ENCODE peak calls at places on chromosomes 2 and 18, in five cellular contexts. J is glutamatergic neuron, C is neural progenitor cell, K is hepatocyte, I is GM12864. P is an unnamed sample.

GRCh38 chr2:203061346-203061745 is 46.7 kb downstream of the NBEAL1 start:
- DNase-seq in I (no peak), C (peak; percentile 43), K (peak; percentile 51), J (no peak), P (peak; percentile 81)

GRCh38 chr2:201261471-201261870 is 1.1 kb downstream of the CASP8 start:
- DNase-seq in C (no peak), K (no peak), J (no peak), I (no peak), P (no peak)

GRCh38 chr18:60198063-60198462 is 174.5 kb downstream of the MC4R start:
- DNase-seq in J (peak; percentile 23), I (no peak), C (no peak), K (no peak), P (no peak)

GRCh38 chr2:10447300-10448207 is 573 bp downstream of the ODC1 start:
- DNase-seq in C (peak; percentile 38), J (peak; percentile 43), I (peak; percentile 40), K (peak; percentile 61), P (no peak)

GRCh38 chr18:23380001-23380550 is 73.0 kb upstream of the RIOK3 start:
- DNase-seq in I (no peak), K (no peak), C (no peak), J (no peak), P (no peak)

GRCh38 chr18:73136134-73136533 is 268.3 kb upstream of the NETO1 start:
- DNase-seq in K (peak; percentile 8), C (peak; percentile 8), I (no peak), J (no peak), P (no peak)

GRCh38 chr2:145690183-145690582 is 1170.3 kb upstream of the ZEB2 start:
- DNase-seq in I (no peak), C (no peak), K (no peak), J (no peak), P (no peak)

GRCh38 chr2:113242318-113242717 is 36.4 kb downstream of the PAX8 start:
- DNase-seq in K (no peak), C (no peak), J (no peak), I (no peak), P (no peak)

GRCh38 chr2:200747668-200748618 is 63.8 kb upstream of the BZW1 start:
- DNase-seq in I (no peak), J (no peak), K (peak; percentile 59), C (no peak), P (peak; percentile 92)

GRCh38 chr2:202750778-202751427 is 116.1 kb downstream of the FAM117B start:
- DNase-seq in C (no peak), K (no peak), I (no peak), J (no peak), P (no peak)

GRCh38 chr2:207133862-207134519 is 31.8 kb downstream of the KLF7 start:
- DNase-seq in J (no peak), K (peak; percentile 47), I (no peak), C (peak; percentile 16), P (peak; percentile 54)

GRCh38 chr18:49273201-49273880 is 187.1 kb downstream of the DYM start:
- DNase-seq in K (no peak), C (no peak), J (no peak), I (no peak), P (no peak)

GRCh38 chr2:196568506-196568905 is 71.0 kb upstream of the CCDC150 start:
- DNase-seq in K (no peak), C (no peak), J (no peak), I (no peak), P (no peak)

GRCh38 chr18:8703781-8704301 is 1.5 kb upstream of the MTCL1 start:
- DNase-seq in J (no peak), I (no peak), K (no peak), C (no peak), P (no peak)

GRCh38 chr2:190802133-190802532 is 78.5 kb upstream of the GLS start:
- DNase-seq in J (peak; percentile 90), K (no peak), C (peak; percentile 57), I (no peak), P (no peak)

GRCh38 chr2:144947709-144948037 is 427.8 kb upstream of the ZEB2 start:
- DNase-seq in J (no peak), I (no peak), K (no peak), C (no peak), P (no peak)

GRCh38 chr2:23900927-23901322 is 26.0 kb downstream of the ATAD2B start:
- DNase-seq in I (no peak), J (no peak), C (no peak), K (peak; percentile 23), P (peak; percentile 53)

GRCh38 chr2:43345391-43345813 is 119.0 kb upstream of the ZFP36L2 start:
- DNase-seq in K (no peak), J (no peak), C (peak; percentile 44), I (no peak), P (no peak)
- TF ChIP-seq CTCF in K (no peak), J (no peak), C (peak; percentile 26), I (no peak), P (no peak)

GRCh38 chr2:8692783-8693768 is 11.2 kb downstream of the ID2 start:
- DNase-seq in J (peak; percentile 79), C (peak; percentile 54), I (no peak), K (peak; percentile 51), P (no peak)
- TF ChIP-seq CTCF in J (peak; percentile 73), C (peak; percentile 72), I (peak; percentile 66), K (peak; percentile 52), P (peak; percentile 60)

DNA sequence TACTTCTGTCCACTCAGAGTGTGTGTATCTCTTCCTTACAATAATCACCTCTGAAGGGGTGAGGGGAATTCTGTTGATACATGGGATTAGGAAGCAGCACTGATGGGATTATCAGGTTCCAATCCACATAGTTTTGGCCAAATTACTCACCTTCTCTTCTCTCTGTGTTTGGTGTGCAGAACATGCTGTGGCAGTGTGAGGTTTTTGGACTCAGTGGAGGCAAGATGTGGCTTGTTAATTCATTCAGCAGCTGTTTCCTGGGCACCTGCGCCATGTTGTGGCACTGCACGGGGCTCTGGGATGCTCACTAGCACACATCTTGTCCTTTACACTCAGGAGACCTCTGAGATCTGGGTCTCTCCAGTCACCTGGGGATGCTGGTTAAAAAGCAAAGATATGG is 350.3 kb upstream of the HS6ST1 start:
- DNase-seq in K (no peak), I (no peak), C (no peak), J (no peak), P (no peak)
- TF ChIP-seq CTCF in K (no peak), I (no peak), C (no peak), J (no peak), P (no peak)

GRCh38 chr2:213806125-213806726 is 522.0 kb downstream of the SPAG16 start:
- DNase-seq in I (no peak), K (peak; percentile 29), C (peak; percentile 9), J (no peak), P (no peak)
- TF ChIP-seq CTCF in I (no peak), K (peak; percentile 58), C (peak; percentile 57), J (peak; percentile 45), P (no peak)

DNA sequence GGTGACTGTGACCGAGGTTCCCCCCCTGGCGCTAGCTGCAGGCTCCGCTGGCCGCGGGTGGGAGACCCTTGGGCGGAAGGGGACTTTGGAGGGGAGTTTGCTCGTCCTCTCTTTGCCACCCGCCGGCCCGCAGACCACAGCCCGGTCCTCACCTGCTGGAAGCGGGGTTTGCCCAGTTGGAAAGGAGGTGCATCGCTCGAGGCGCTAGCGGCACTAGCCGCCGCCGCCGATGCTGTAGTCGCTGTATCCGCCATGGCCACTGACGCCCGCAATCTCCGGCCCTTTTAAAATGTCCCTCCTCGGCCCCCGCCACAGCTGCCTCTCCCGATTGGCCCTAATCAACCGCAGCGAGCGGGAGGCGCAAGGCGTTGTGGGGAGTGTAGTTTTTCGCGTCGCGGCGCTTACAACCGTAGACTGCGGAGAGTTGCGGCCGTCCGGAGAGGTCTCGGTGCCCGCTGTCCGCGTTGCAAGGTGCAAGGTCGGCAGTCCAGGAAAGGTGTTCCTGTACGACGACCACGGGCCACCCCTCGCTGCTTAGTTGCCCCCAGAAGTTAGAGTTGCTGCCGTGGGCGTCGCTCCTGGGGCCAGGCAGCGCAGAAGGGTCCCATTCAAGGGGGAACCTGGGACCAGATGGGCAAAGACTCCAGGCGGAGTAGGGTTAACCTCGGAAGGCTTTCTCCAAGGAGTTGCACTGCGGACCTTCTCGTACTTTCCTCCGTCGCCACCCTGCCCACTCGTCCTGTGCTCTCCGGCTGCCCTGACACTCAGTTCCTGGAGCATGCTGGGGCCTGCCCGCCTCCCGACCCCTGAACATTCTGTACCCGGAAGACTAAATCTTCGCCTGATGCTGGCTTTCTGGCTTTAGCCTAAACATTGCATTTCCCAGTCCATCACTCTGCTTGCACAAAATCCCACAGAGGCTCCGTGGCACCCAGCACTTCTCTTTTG is at the start of gene SFXN5:
- DNase-seq in C (peak; percentile 96), K (peak; percentile 95), I (peak; percentile 27), J (peak; percentile 97), P (no peak)
- TF ChIP-seq CTCF in C (no peak), K (peak; percentile 14), I (no peak), J (no peak), P (peak; percentile 16)

GRCh38 chr2:19691892-19692291 is 209.9 kb downstream of the TTC32 start:
- DNase-seq in K (no peak), J (no peak), I (no peak), C (no peak), P (no peak)

GRCh38 chr2:19695706-19696105 is 206.1 kb downstream of the TTC32 start:
- DNase-seq in I (no peak), J (no peak), K (no peak), C (no peak), P (no peak)

GRCh38 chr2:19702267-19702666 is 199.5 kb downstream of the TTC32 start:
- DNase-seq in K (no peak), C (no peak), I (no peak), J (no peak), P (no peak)

GRCh38 chr2:19700861-19701585 is 200.8 kb downstream of the TTC32 start:
- DNase-seq in K (no peak), C (no peak), J (no peak), I (no peak), P (no peak)

GRCh38 chr2:19697131-19697530 is 204.7 kb downstream of the TTC32 start:
- DNase-seq in C (no peak), J (no peak), K (no peak), I (no peak), P (no peak)
- TF ChIP-seq CTCF in C (no peak), J (no peak), K (no peak), I (no peak), P (no peak)

GRCh38 chr2:38448692-38449405 is 71.8 kb upstream of the ATL2 start:
- DNase-seq in J (no peak), C (no peak), I (no peak), K (no peak), P (no peak)

GRCh38 chr2:38444247-38444646 is 67.2 kb upstream of the ATL2 start:
- DNase-seq in J (no peak), I (no peak), C (peak; percentile 24), K (no peak), P (peak; percentile 31)

GRCh38 chr2:38446972-38447561 is 70.0 kb upstream of the ATL2 start:
- DNase-seq in K (no peak), I (no peak), C (no peak), J (no peak), P (no peak)

GRCh38 chr2:38443021-38443541 is 66.0 kb upstream of the ATL2 start:
- DNase-seq in K (peak; percentile 46), J (no peak), I (no peak), C (peak; percentile 34), P (no peak)

DNA sequence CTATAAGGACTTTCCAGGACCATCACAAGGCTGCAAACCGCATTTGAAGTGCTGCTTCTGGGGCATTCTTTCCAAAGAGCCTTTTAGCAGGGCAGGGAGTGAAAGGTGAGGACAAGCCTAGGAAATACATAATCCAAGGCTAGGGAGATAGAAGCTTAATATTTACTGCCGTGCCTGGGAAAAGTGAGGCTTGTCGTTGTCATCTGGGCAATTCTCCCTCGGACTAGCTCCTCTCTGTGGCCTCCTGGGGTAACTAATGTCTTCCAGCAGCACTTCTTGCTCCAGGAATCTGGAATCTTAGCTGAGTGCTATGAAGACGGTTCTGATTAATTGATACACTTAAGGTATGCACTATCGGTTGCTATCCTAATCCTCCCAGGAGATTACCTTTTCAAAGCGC is 69.3 kb upstream of the ATL2 start:
- DNase-seq in C (peak; percentile 18), K (no peak), J (no peak), I (no peak), P (no peak)
- TF ChIP-seq CTCF in C (no peak), K (peak; percentile 27), J (no peak), I (no peak), P (peak; percentile 5)

P was measured in AG04449.